ENCODE peak calls at places on chromosomes 5 and 9, in four cellular contexts. W, E, D and R are unnamed samples.
A peak's percentile ranks its signal among the peaks of the same experiment; 100 is the strongest.

GRCh38 chr9:89677696-89678393 is 73.0 kb downstream of the GADD45G start:
- DNase-seq in D (no peak), E (no peak), W (peak; percentile 94), R (no peak)

GRCh38 chr9:87097238-87097637 is 149.9 kb upstream of the GAS1 start:
- DNase-seq in W (no peak), E (no peak), D (no peak), R (no peak)

GRCh38 chr5:149326611-149327010 is 18.7 kb upstream of the GRPEL2 start:
- DNase-seq in E (no peak), D (no peak), W (no peak), R (no peak)

GRCh38 chr5:80713640-80714039 is 58.9 kb upstream of the DHFR start:
- DNase-seq in E (no peak), D (no peak), W (no peak), R (no peak)

GRCh38 chr9:34387239-34387638 is 10.5 kb upstream of the MYORG start:
- DNase-seq in W (no peak), E (no peak), D (no peak), R (no peak)

GRCh38 chr5:64635056-64635686 is 55.1 kb upstream of the SHISAL2B start:
- DNase-seq in W (peak; percentile 27), E (no peak), D (no peak), R (no peak)

GRCh38 chr5:155906046-155906445 is 420.9 kb upstream of the SGCD start:
- DNase-seq in E (no peak), D (no peak), W (no peak), R (no peak)

GRCh38 chr5:16736158-16736994 is 119.6 kb upstream of the RETREG1 start:
- DNase-seq in E (peak; percentile 71), W (peak; percentile 74), D (no peak), R (peak; percentile 69)

GRCh38 chr9:128895556-128895955 is 13.6 kb downstream of the LRRC8A start:
- DNase-seq in D (no peak), E (no peak), W (peak; percentile 43), R (no peak)

GRCh38 chr5:22699319-22699718 is 153.8 kb downstream of the CDH12 start:
- DNase-seq in E (no peak), D (no peak), W (no peak), R (no peak)

GRCh38 chr5:52760695-52761366 is 26.9 kb upstream of the ITGA1 start:
- DNase-seq in W (no peak), E (no peak), D (no peak), R (no peak)

GRCh38 chr9:131096490-131097258 is at the start of gene AIF1L:
- DNase-seq in W (peak; percentile 91), E (no peak), D (no peak), R (peak; percentile 73)

GRCh38 chr9:112051812-112052211 is 123.3 kb downstream of the SUSD1 start:
- DNase-seq in W (no peak), E (no peak), D (no peak), R (no peak)

GRCh38 chr5:134438641-134439621 is 27.2 kb upstream of the CDKN2AIPNL start:
- DNase-seq in W (no peak), E (peak; percentile 88), D (peak; percentile 67), R (peak; percentile 89)

GRCh38 chr5:134435525-134435924 is 23.8 kb upstream of the CDKN2AIPNL start:
- DNase-seq in E (no peak), D (no peak), W (no peak), R (peak; percentile 6)

GRCh38 chr5:134438268-134438622 is 26.6 kb upstream of the CDKN2AIPNL start:
- DNase-seq in E (no peak), D (no peak), W (no peak), R (peak; percentile 11)

GRCh38 chr5:134437340-134438267 is 25.9 kb upstream of the CDKN2AIPNL start:
- DNase-seq in W (no peak), E (no peak), D (no peak), R (peak; percentile 17)

DNA sequence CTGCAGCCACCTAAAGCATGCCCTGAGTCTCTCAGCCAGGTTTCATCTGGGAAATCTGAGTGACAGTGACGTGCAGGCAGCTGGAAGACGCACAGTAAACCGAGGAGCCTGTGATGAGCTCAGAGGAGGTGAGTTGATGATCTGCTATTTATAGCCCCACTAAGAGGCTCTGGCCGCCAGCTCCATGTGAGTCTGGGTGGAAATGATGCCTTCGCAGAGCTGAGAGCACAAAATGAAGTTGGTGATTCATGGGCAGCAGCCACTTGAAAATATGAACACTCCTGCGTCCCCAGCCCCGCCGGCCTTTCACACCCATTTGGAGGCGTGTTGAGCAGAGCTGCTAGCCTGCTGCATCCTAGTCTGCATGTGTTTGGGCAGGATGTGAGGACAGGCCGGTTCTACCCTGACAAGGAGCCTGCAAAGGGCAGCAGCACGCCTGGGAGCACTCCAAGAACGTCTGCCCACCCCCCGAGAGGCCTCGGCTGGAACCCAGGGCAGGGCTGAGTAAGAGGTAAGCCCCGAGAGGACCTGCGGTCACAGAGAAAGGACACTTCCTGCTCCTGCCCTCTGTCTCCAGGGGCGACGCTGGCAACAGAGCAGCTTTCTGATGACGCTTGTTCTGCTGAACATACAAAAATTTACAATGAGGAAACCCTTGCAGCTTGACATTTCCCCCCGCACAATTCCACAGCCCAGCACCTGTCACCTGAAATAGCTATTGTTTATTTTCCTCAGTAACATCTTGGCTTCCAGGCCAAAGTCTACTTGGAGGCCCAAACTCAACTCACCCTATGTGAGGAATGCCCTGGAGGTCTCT is 25.1 kb upstream of the CDKN2AIPNL start:
- DNase-seq in W (no peak), D (peak; percentile 54), E (peak; percentile 93), R (peak; percentile 92)
- H3K4me1 ChIP-seq in W (no peaks in the 10 kb centered on the region), D (peaks cover 34% of the 10 kb centered on the region), E (peaks cover 38% of the 10 kb centered on the region), R (peaks cover 36% of the 10 kb centered on the region)

GRCh38 chr9:126617740-126618133 is 4.0 kb downstream of the LMX1B start:
- DNase-seq in E (no peak), D (no peak), W (no peak), R (no peak)
- H3K27me3 ChIP-seq in E (peaks cover 93% of the 10 kb centered on the region), D (peaks cover 95% of the 10 kb centered on the region), W (peaks cover 99% of the 10 kb centered on the region), R (peaks cover 93% of the 10 kb centered on the region)

GRCh38 chr9:124260769-124261603 is 3.2 kb downstream of the NEK6 start:
- DNase-seq in D (peak; percentile 68), W (no peak), E (no peak), R (no peak)

GRCh38 chr9:124263800-124264426 is 6.2 kb downstream of the NEK6 start:
- DNase-seq in W (no peak), D (no peak), E (no peak), R (no peak)

GRCh38 chr9:124263158-124263557 is 5.4 kb downstream of the NEK6 start:
- DNase-seq in W (no peak), E (no peak), D (no peak), R (no peak)

GRCh38 chr9:124261787-124262595 is 4.2 kb downstream of the NEK6 start:
- DNase-seq in D (no peak), E (no peak), W (no peak), R (no peak)

GRCh38 chr9:124262596-124263045 is 4.9 kb downstream of the NEK6 start:
- DNase-seq in D (no peak), W (peak; percentile 74), E (no peak), R (no peak)
- H3K4me1 ChIP-seq in D (peaks cover 83% of the 10 kb centered on the region), W (peaks cover 31% of the 10 kb centered on the region), E (peaks cover 82% of the 10 kb centered on the region), R (peaks cover 79% of the 10 kb centered on the region)

GRCh38 chr5:1892211-1892610 is 9.5 kb upstream of the IRX4 start:
- DNase-seq in D (no peak), W (no peak), E (peak; percentile 39), R (no peak)

GRCh38 chr5:1889321-1890065 is 6.8 kb upstream of the IRX4 start:
- DNase-seq in W (no peak), D (no peak), E (peak; percentile 36), R (no peak)

GRCh38 chr5:1888541-1889251 is 6.0 kb upstream of the IRX4 start:
- DNase-seq in W (no peak), D (no peak), E (peak; percentile 30), R (no peak)

GRCh38 chr5:1891391-1891790 is 8.7 kb upstream of the IRX4 start:
- DNase-seq in E (peak; percentile 20), W (no peak), D (no peak), R (no peak)

GRCh38 chr5:1890296-1890695 is 7.6 kb upstream of the IRX4 start:
- DNase-seq in D (no peak), W (no peak), E (peak; percentile 24), R (no peak)
- H3K27me3 ChIP-seq in D (peaks cover 63% of the 10 kb centered on the region), W (peaks cover 95% of the 10 kb centered on the region), E (peaks cover 73% of the 10 kb centered on the region), R (peaks cover 69% of the 10 kb centered on the region)